ENCODE peak calls at places on chromosomes 1 and 21, in five cellular contexts. V is activated CD4-positive, alpha-beta T cell treated with anti-CD3 and anti-CD28 coated beads for 48 hours; X is KG1; A is GM04503; Q is T1000. C is an unnamed sample.
A peak's percentile ranks its signal among the peaks of the same experiment; 100 is the strongest.

GRCh38 chr1:145927916-145928647 is 798 bp upstream of the RBM8A start:
- DNase-seq in V (peak; percentile 27), X (no peak), A (no peak), Q (no peak), C (peak; percentile 38)

GRCh38 chr1:39407496-39407888 is 83.9 kb upstream of the BMP8A start:
- DNase-seq in V (no peak), X (no peak), A (no peak), Q (no peak), C (no peak)

GRCh38 chr1:12556957-12557935 is 60.8 kb downstream of the DHRS3 start:
- DNase-seq in V (no peak), X (no peak), A (peak; percentile 29), Q (no peak), C (no peak)

GRCh38 chr1:45326627-45327591 is at the start of gene HPDL:
- DNase-seq in V (peak; percentile 84), X (no peak), A (no peak), Q (no peak), C (peak; percentile 84)

GRCh38 chr21:34274001-34274400 is 89.8 kb upstream of the KCNE2 start:
- DNase-seq in V (no peak), X (no peak), A (no peak), Q (no peak), C (no peak)

GRCh38 chr1:214280386-214281029 is 451 bp upstream of the SMYD2 start:
- DNase-seq in V (peak; percentile 32), X (peak; percentile 35), A (no peak), Q (no peak), C (peak; percentile 44)

GRCh38 chr1:1567152-1567830 is 7.4 kb downstream of the SSU72 start:
- DNase-seq in V (no peak), X (no peak), A (no peak), Q (no peak), C (no peak)

GRCh38 chr1:20149601-20150325 is 10.6 kb downstream of the PLA2G2F start:
- DNase-seq in V (no peak), X (no peak), A (no peak), Q (no peak), C (no peak)

GRCh38 chr1:35499652-35500176 is 57.5 kb downstream of the KIAA0319L start:
- DNase-seq in V (peak; percentile 3), X (no peak), A (no peak), Q (no peak), C (no peak)

GRCh38 chr1:205812271-205812877 is 624 bp downstream of the SLC41A1 start:
- DNase-seq in V (peak; percentile 15), X (no peak), A (no peak), Q (no peak), C (peak; percentile 29)

GRCh38 chr1:207261971-207262370 is 59.5 kb upstream of the CD55 start:
- DNase-seq in V (no peak), X (no peak), A (no peak), Q (no peak), C (no peak)

GRCh38 chr1:51473716-51474115 is 45.4 kb downstream of the EPS15 start:
- DNase-seq in V (no peak), X (no peak), A (no peak), Q (no peak), C (no peak)

GRCh38 chr1:165903672-165904071 is 76.3 kb downstream of the UCK2 start:
- DNase-seq in V (no peak), X (no peak), A (peak; percentile 54), Q (no peak), C (no peak)

C was measured in OCI-LY7.